ENCODE peak calls at places on chromosomes 6 and 20, in five cellular contexts. One of them, this sample, is unnamed.

GRCh38 chr6:98847392-98847766 is 13.0 kb downstream of the POU3F2 start:
- DNase-seq in A549: no peak
- DNase-seq in H1: no peak
- DNase-seq in HepG2: no peak
- DNase-seq in GM12878: no peak
- DNase-seq in this sample: no peak

GRCh38 chr6:99887066-99887465 is 107.0 kb downstream of the MCHR2 start:
- DNase-seq in A549: no peak
- DNase-seq in HepG2: no peak
- DNase-seq in H1: no peak
- DNase-seq in GM12878: no peak
- DNase-seq in this sample: no peak

GRCh38 chr6:104639671-104640070 is 220.0 kb downstream of the HACE1 start:
- DNase-seq in H1: no peak
- DNase-seq in A549: no peak
- DNase-seq in GM12878: peak; percentile 21
- DNase-seq in HepG2: no peak
- DNase-seq in this sample: no peak

GRCh38 chr6:88562737-88563625 is 396.8 kb upstream of the CNR1 start:
- DNase-seq in GM12878: no peak
- DNase-seq in A549: no peak
- DNase-seq in HepG2: no peak
- DNase-seq in H1: no peak
- DNase-seq in this sample: no peak

GRCh38 chr6:110398778-110399177 is 16.6 kb downstream of the DDO start:
- DNase-seq in H1: no peak
- DNase-seq in GM12878: no peak
- DNase-seq in HepG2: no peak
- DNase-seq in A549: no peak
- DNase-seq in this sample: no peak

GRCh38 chr20:4076671-4077070 is 61.3 kb upstream of the RNF24 start:
- DNase-seq in H1: no peak
- DNase-seq in HepG2: no peak
- DNase-seq in A549: no peak
- DNase-seq in GM12878: no peak
- DNase-seq in this sample: no peak

GRCh38 chr6:20584100-20584731 is 50.0 kb downstream of the CDKAL1 start:
- DNase-seq in HepG2: no peak
- DNase-seq in A549: no peak
- DNase-seq in GM12878: no peak
- DNase-seq in H1: no peak
- DNase-seq in this sample: no peak

GRCh38 chr6:47495207-47495606 is 17.6 kb downstream of the CD2AP start:
- DNase-seq in A549: no peak
- DNase-seq in HepG2: no peak
- DNase-seq in GM12878: no peak
- DNase-seq in H1: no peak
- DNase-seq in this sample: no peak

GRCh38 chr6:160050022-160050421 is 71.6 kb upstream of the SLC22A1 start:
- DNase-seq in A549: no peak
- DNase-seq in H1: no peak
- DNase-seq in GM12878: no peak
- DNase-seq in HepG2: no peak
- DNase-seq in this sample: no peak

GRCh38 chr20:49361872-49362663 is 84.2 kb upstream of the ZNFX1 start:
- DNase-seq in GM12878: no peak
- DNase-seq in HepG2: no peak
- DNase-seq in H1: no peak
- DNase-seq in A549: no peak
- DNase-seq in this sample: no peak

GRCh38 chr6:119463081-119463626 is 113.6 kb upstream of the MAN1A1 start:
- DNase-seq in HepG2: no peak
- DNase-seq in GM12878: peak; percentile 75
- DNase-seq in H1: no peak
- DNase-seq in A549: no peak
- DNase-seq in this sample: no peak

GRCh38 chr6:162123797-162124196 is 603.8 kb downstream of the PRKN start:
- DNase-seq in H1: no peak
- DNase-seq in A549: peak; percentile 2
- DNase-seq in HepG2: no peak
- DNase-seq in GM12878: no peak
- DNase-seq in this sample: no peak

GRCh38 chr6:12024715-12025434 is 12.8 kb downstream of the HIVEP1 start:
- DNase-seq in HepG2: no peak
- DNase-seq in H1: no peak
- DNase-seq in A549: no peak
- DNase-seq in GM12878: no peak
- DNase-seq in this sample: no peak

GRCh38 chr20:43840382-43841070 is 74.1 kb upstream of the TOX2 start:
- DNase-seq in H1: peak; percentile 21
- DNase-seq in GM12878: no peak
- DNase-seq in A549: peak; percentile 80
- DNase-seq in HepG2: peak; percentile 39
- DNase-seq in this sample: peak; percentile 59

GRCh38 chr20:3765171-3765887 is 2.2 kb downstream of the ADISSP start:
- DNase-seq in A549: no peak
- DNase-seq in GM12878: no peak
- DNase-seq in H1: no peak
- DNase-seq in HepG2: no peak
- DNase-seq in this sample: no peak

GRCh38 chr20:621115-621756 is 11.1 kb upstream of the TCF15 start:
- DNase-seq in HepG2: no peak
- DNase-seq in A549: no peak
- DNase-seq in GM12878: no peak
- DNase-seq in H1: no peak
- DNase-seq in this sample: no peak

GRCh38 chr6:119147101-119148053 is 68.9 kb upstream of the FAM184A start:
- DNase-seq in GM12878: peak; percentile 60
- DNase-seq in A549: peak; percentile 65
- DNase-seq in H1: no peak
- DNase-seq in HepG2: peak; percentile 92
- DNase-seq in this sample: peak; percentile 91

GRCh38 chr6:110250058-110250457 is 69.8 kb downstream of the CDC40 start:
- DNase-seq in H1: no peak
- DNase-seq in HepG2: no peak
- DNase-seq in GM12878: no peak
- DNase-seq in A549: no peak
- DNase-seq in this sample: no peak

GRCh38 chr6:12229332-12229731 is 60.8 kb upstream of the EDN1 start:
- DNase-seq in H1: no peak
- DNase-seq in GM12878: no peak
- DNase-seq in HepG2: no peak
- DNase-seq in A549: no peak
- DNase-seq in this sample: no peak

GRCh38 chr20:58140787-58141396 is 87.6 kb downstream of the ANKRD60 start:
- DNase-seq in A549: no peak
- DNase-seq in H1: no peak
- DNase-seq in HepG2: no peak
- DNase-seq in GM12878: no peak
- DNase-seq in this sample: no peak

GRCh38 chr6:137570307-137570832 is 76.2 kb upstream of the OLIG3 start:
- DNase-seq in GM12878: no peak
- DNase-seq in H1: no peak
- DNase-seq in HepG2: peak; percentile 17
- DNase-seq in A549: no peak
- DNase-seq in this sample: no peak

GRCh38 chr20:10559266-10559665 is 114.5 kb downstream of the JAG1 start:
- DNase-seq in H1: no peak
- DNase-seq in HepG2: no peak
- DNase-seq in GM12878: no peak
- DNase-seq in A549: no peak
- DNase-seq in this sample: no peak

GRCh38 chr20:24990810-24991252 is 1.7 kb downstream of the APMAP start:
- DNase-seq in GM12878: no peak
- DNase-seq in H1: no peak
- DNase-seq in A549: no peak
- DNase-seq in HepG2: no peak
- DNase-seq in this sample: no peak

GRCh38 chr6:4271761-4272505 is 136.6 kb upstream of the ECI2 start:
- DNase-seq in HepG2: no peak
- DNase-seq in GM12878: no peak
- DNase-seq in H1: no peak
- DNase-seq in A549: no peak
- DNase-seq in this sample: no peak

GRCh38 chr6:127186889-127187288 is 68.4 kb downstream of the RSPO3 start:
- DNase-seq in GM12878: no peak
- DNase-seq in H1: no peak
- DNase-seq in HepG2: peak; percentile 41
- DNase-seq in A549: peak; percentile 3
- DNase-seq in this sample: peak; percentile 67

GRCh38 chr20:14691994-14692393 is 354.6 kb upstream of the FLRT3 start:
- DNase-seq in GM12878: no peak
- DNase-seq in HepG2: no peak
- DNase-seq in H1: no peak
- DNase-seq in A549: no peak
- DNase-seq in this sample: no peak
- TF ChIP-seq HDAC2 in GM12878: no peak
- TF ChIP-seq HDAC2 in HepG2: no peak
- TF ChIP-seq HDAC2 in H1: no peak
- TF ChIP-seq HDAC2 in A549: no peak
- TF ChIP-seq HDAC2 in this sample: no peak

GRCh38 chr6:107822154-107823046 is 1.7 kb downstream of the SCML4 start:
- DNase-seq in H1: no peak
- DNase-seq in HepG2: no peak
- DNase-seq in A549: no peak
- DNase-seq in GM12878: peak; percentile 21
- DNase-seq in this sample: no peak

GRCh38 chr6:107821591-107821990 is 2.5 kb downstream of the SCML4 start:
- DNase-seq in HepG2: no peak
- DNase-seq in A549: no peak
- DNase-seq in H1: no peak
- DNase-seq in GM12878: no peak
- DNase-seq in this sample: no peak

GRCh38 chr6:107820571-107821261 is 3.4 kb downstream of the SCML4 start:
- DNase-seq in A549: no peak
- DNase-seq in H1: no peak
- DNase-seq in HepG2: no peak
- DNase-seq in GM12878: no peak
- DNase-seq in this sample: no peak

GRCh38 chr6:107819976-107820551 is 4.0 kb downstream of the SCML4 start:
- DNase-seq in A549: no peak
- DNase-seq in H1: no peak
- DNase-seq in HepG2: no peak
- DNase-seq in GM12878: no peak
- DNase-seq in this sample: no peak

DNA sequence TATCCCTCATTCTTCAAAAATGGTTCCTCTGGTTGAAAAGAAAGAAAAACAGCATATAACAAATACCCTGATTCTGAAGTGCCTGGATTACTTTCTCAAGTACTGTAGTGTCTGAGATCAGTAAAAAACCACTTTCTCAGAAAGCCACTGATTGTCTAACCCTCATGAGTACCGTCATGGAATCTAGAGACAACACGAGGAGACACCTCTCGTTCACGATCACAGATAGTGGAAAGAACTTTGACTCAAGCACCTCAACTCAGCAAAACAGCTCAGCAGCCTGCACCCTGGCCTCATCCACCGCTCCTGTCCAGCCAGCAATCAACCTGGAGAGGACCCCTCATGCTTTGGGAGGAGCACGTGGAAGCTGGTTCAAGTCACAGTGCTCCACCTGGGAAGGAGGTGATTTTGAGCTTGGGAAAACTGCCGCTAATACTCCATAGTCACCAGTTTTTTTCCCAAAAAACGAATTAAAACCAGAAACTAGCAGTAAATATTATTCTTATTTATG is 1.0 kb downstream of the SCML4 start:
- DNase-seq in H1: no peak
- DNase-seq in HepG2: no peak
- DNase-seq in GM12878: no peak
- DNase-seq in A549: no peak
- DNase-seq in this sample: no peak
- TF ChIP-seq HDAC2 in H1: no peak
- TF ChIP-seq HDAC2 in HepG2: no peak
- TF ChIP-seq HDAC2 in GM12878: no peak
- TF ChIP-seq HDAC2 in A549: no peak
- TF ChIP-seq HDAC2 in this sample: no peak

DNA sequence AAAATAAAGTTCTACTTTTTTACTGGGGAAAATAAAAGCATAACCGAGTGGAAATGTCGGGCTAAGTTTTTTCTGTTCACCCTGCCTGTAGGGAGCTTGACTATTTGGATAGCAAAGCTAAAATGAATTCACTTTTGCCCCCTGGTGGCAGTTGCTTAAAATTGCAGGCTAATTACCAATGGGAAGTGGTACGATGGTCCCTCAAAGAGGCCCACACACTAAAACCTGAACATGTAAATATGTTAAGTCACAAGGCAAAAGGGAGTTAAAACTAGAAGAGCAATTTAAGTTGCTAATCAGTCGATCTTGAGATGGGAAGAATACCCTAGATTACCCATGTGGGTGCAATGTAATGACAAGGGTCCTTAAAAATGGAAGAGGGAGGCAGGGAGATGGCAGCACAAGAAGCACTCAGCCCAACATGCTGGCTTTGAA is 916 bp upstream of the SUN5 start:
- DNase-seq in GM12878: no peak
- DNase-seq in A549: no peak
- DNase-seq in HepG2: peak; percentile 72
- DNase-seq in H1: no peak
- DNase-seq in this sample: peak; percentile 75
- TF ChIP-seq HDAC2 in GM12878: no peak
- TF ChIP-seq HDAC2 in A549: no peak
- TF ChIP-seq HDAC2 in HepG2: no peak
- TF ChIP-seq HDAC2 in H1: no peak
- TF ChIP-seq HDAC2 in this sample: no peak

GRCh38 chr20:56778765-56779195 is 149.7 kb downstream of the TFAP2C start:
- DNase-seq in HepG2: no peak
- DNase-seq in GM12878: no peak
- DNase-seq in H1: no peak
- DNase-seq in A549: no peak
- DNase-seq in this sample: no peak
- TF ChIP-seq HDAC2 in HepG2: no peak
- TF ChIP-seq HDAC2 in GM12878: no peak
- TF ChIP-seq HDAC2 in H1: no peak
- TF ChIP-seq HDAC2 in A549: no peak
- TF ChIP-seq HDAC2 in this sample: no peak

GRCh38 chr6:150409576-150410066 is 40.8 kb downstream of the IYD start:
- DNase-seq in H1: no peak
- DNase-seq in GM12878: no peak
- DNase-seq in HepG2: no peak
- DNase-seq in A549: no peak
- DNase-seq in this sample: peak; percentile 18
- TF ChIP-seq HDAC2 in H1: no peak
- TF ChIP-seq HDAC2 in GM12878: no peak
- TF ChIP-seq HDAC2 in HepG2: no peak
- TF ChIP-seq HDAC2 in A549: no peak
- TF ChIP-seq HDAC2 in this sample: no peak

GRCh38 chr20:31860431-31861345 is 9.6 kb downstream of the DUSP15 start:
- DNase-seq in GM12878: no peak
- DNase-seq in A549: no peak
- DNase-seq in HepG2: no peak
- DNase-seq in H1: no peak
- DNase-seq in this sample: no peak
- TF ChIP-seq HDAC2 in GM12878: no peak
- TF ChIP-seq HDAC2 in A549: no peak
- TF ChIP-seq HDAC2 in HepG2: no peak
- TF ChIP-seq HDAC2 in H1: no peak
- TF ChIP-seq HDAC2 in this sample: no peak

GRCh38 chr20:40771308-40771610 is 82.2 kb upstream of the MAFB start:
- DNase-seq in HepG2: no peak
- DNase-seq in H1: no peak
- DNase-seq in A549: no peak
- DNase-seq in GM12878: no peak
- DNase-seq in this sample: no peak
- TF ChIP-seq HDAC2 in HepG2: no peak
- TF ChIP-seq HDAC2 in H1: no peak
- TF ChIP-seq HDAC2 in A549: no peak
- TF ChIP-seq HDAC2 in GM12878: no peak
- TF ChIP-seq HDAC2 in this sample: no peak

This sample was measured in K562.